ENCODE peak calls at places on chromosome 7, in seven cellular contexts. M, H, C, W, G, O and F are unnamed samples.

GRCh38 chr7:491958-492713 is 27.5 kb downstream of the PDGFA start:
- DNase-seq in M (no peak), H (no peak), C (no peak), W (no peak), G (no peak), O (no peak), F (no peak)

GRCh38 chr7:98944386-98944785 is 66.1 kb downstream of the TRRAP start:
- DNase-seq in M (no peak), H (no peak), C (no peak), W (no peak), G (no peak), O (no peak), F (no peak)

GRCh38 chr7:24930856-24931255 is 49.1 kb downstream of the OSBPL3 start:
- DNase-seq in M (no peak), H (no peak), C (no peak), W (no peak), G (no peak), O (no peak), F (no peak)

GRCh38 chr7:2101630-2102374 is 130.9 kb downstream of the MAD1L1 start:
- DNase-seq in M (no peak), H (no peak), C (no peak), W (no peak), G (no peak), O (no peak), F (no peak)

GRCh38 chr7:39554583-39555140 is 11.5 kb upstream of the YAE1 start:
- DNase-seq in M (no peak), H (no peak), C (no peak), W (no peak), G (peak), O (peak), F (no peak)

GRCh38 chr7:100951888-100952560 is 2.7 kb downstream of the MUC3A start:
- DNase-seq in M (no peak), H (no peak), C (no peak), W (no peak), G (no peak), O (no peak), F (no peak)

GRCh38 chr7:86667732-86668131 is 24.0 kb downstream of the GRM3 start:
- DNase-seq in M (no peak), H (no peak), C (no peak), W (peak), G (no peak), O (no peak), F (no peak)

GRCh38 chr7:4805979-4806290 is 30.5 kb downstream of the AP5Z1 start:
- DNase-seq in M (no peak), H (no peak), C (no peak), W (no peak), G (no peak), O (no peak), F (no peak)

GRCh38 chr7:121385800-121386179 is 10.3 kb downstream of the FAM3C start:
- DNase-seq in M (no peak), H (no peak), C (no peak), W (peak), G (no peak), O (no peak), F (no peak)

GRCh38 chr7:121003986-121004685 is 15.6 kb downstream of the CPED1 start:
- DNase-seq in M (no peak), H (no peak), C (peak), W (no peak), G (no peak), O (no peak), F (no peak)

GRCh38 chr7:131945313-131945831 is 388.9 kb upstream of the PODXL start:
- DNase-seq in M (no peak), H (peak), C (peak), W (peak), G (peak), O (peak), F (peak)

GRCh38 chr7:34357068-34357467 is 300.9 kb upstream of the NPSR1 start:
- DNase-seq in M (no peak), H (no peak), C (no peak), W (no peak), G (no peak), O (peak), F (no peak)

GRCh38 chr7:70215491-70215890 is 617.2 kb downstream of the AUTS2 start:
- DNase-seq in M (no peak), H (no peak), C (no peak), W (no peak), G (peak), O (peak), F (no peak)

GRCh38 chr7:27242580-27243339 is at the start of gene EVX1:
- DNase-seq in M (no peak), H (peak), C (no peak), W (no peak), G (no peak), O (no peak), F (peak)

DNA sequence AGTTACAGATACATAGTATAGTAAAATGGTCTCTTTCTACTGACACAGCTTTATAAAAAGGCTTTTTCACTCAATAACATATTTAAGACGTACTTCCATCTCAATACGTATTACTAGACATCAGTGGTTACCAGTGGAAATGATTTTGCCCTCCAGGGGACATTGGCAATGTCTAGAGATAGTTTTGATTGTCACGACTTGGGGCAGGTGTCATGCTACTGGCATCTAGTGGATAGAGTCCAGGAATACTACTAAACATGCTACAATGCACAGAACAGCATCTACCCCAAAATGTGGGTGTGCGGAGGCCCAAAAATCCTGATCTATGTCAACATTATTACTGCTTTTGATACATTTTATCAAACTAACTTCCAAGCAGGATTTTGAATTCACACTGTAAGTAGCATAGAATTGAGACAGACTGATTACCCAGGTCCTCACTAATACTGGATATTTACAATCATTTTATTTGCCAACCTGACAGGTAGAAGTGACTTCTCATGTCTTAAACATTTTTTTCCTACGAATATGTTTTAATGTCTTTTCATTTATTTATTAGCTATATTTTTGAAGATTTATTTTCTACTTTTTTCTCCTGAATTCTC is 53.8 kb downstream of the HGF start:
- DNase-seq in M (no peak), H (no peak), C (no peak), W (peak), G (peak), O (peak), F (no peak)
- TF ChIP-seq CTCF in M (no peak), H (no peak), C (peak), W (peak), G (peak), O (peak), F (no peak)

GRCh38 chr7:91046322-91047088 is 217.7 kb upstream of the FZD1 start:
- DNase-seq in M (no peak), H (no peak), C (no peak), W (no peak), G (peak), O (peak), F (no peak)
- TF ChIP-seq CTCF in M (no peak), H (no peak), C (peak), W (peak), G (peak), O (peak), F (no peak)

GRCh38 chr7:16609842-16610450 is 35.6 kb downstream of the ANKMY2 start:
- DNase-seq in M (no peak), H (no peak), C (no peak), W (no peak), G (no peak), O (no peak), F (no peak)

GRCh38 chr7:16606704-16607103 is 38.9 kb downstream of the ANKMY2 start:
- DNase-seq in M (no peak), H (no peak), C (no peak), W (no peak), G (no peak), O (no peak), F (no peak)

GRCh38 chr7:16599860-16600259 is 45.7 kb downstream of the ANKMY2 start:
- DNase-seq in M (no peak), H (no peak), C (no peak), W (no peak), G (no peak), O (no peak), F (no peak)

GRCh38 chr7:16603633-16604032 is 41.9 kb downstream of the ANKMY2 start:
- DNase-seq in M (no peak), H (no peak), C (no peak), W (no peak), G (no peak), O (no peak), F (no peak)

DNA sequence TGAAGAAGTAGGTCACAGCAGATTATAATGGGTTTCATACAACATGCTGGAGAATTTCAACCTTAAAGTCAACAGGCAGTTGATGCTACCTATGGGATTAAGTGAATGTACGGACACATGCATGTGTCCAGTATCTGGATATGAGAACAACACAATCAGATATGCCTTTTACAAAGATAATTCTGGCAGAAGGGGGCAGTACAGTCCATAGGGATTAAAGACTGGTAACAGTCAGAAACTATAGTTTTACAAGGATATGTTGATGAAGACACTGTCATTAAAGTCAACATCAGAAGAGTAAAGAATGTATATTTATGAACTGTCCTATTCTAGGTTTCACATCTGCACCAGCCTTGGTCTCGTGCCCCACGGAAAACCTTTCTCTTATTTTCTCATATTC is 41.5 kb downstream of the ANKMY2 start:
- DNase-seq in M (no peak), H (no peak), C (no peak), W (no peak), G (peak), O (no peak), F (no peak)
- TF ChIP-seq CTCF in M (no peak), H (peak), C (peak), W (no peak), G (peak), O (peak), F (no peak)

GRCh38 chr7:152956006-152956405 is 196.5 kb downstream of the ACTR3B start:
- DNase-seq in M (no peak), H (no peak), C (no peak), W (no peak), G (no peak), O (no peak), F (no peak)
- TF ChIP-seq CTCF in M (no peak), H (no peak), C (no peak), W (no peak), G (no peak), O (no peak), F (no peak)

GRCh38 chr7:45980181-45980905 is 59.3 kb upstream of the IGFBP3 start:
- DNase-seq in M (no peak), H (no peak), C (no peak), W (no peak), G (peak), O (peak), F (no peak)
- TF ChIP-seq CTCF in M (no peak), H (no peak), C (no peak), W (no peak), G (no peak), O (no peak), F (no peak)

GRCh38 chr7:7352845-7353244 is 170.5 kb downstream of the C1GALT1 start:
- DNase-seq in M (no peak), H (no peak), C (no peak), W (no peak), G (no peak), O (no peak), F (no peak)
- TF ChIP-seq CTCF in M (no peak), H (no peak), C (no peak), W (no peak), G (no peak), O (no peak), F (no peak)

DNA sequence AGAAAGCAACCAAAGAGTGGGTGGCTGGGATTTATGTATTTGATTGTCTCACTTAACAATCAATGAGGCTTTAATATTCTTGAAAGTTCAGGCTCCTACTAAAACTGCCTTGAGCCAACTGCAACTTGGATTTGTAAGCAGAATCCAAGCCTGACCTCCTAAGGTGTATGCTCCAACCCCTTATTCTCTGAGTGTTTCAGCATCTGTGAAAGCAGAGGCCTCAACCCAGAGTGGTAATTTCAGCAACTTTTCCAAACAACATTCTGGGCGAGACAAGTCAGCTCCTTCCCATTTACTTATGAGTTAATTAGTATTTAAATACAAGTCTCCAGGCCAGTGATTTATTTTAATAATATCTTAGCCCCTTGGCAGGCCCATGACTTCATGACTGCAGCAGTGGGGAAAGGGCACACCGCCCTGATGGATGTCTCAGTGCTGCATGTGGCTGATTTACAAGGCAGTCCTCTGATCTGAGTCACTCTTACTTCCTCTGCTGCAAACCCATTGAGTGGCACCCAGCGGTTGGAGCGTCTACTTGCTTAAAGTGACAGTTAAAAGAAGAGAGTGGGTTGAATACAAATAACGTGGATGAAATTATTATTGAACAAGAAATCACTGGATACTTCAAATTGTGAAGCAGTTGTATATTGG is 209.1 kb downstream of the TRIL start:
- DNase-seq in M (no peak), H (no peak), C (no peak), W (no peak), G (peak), O (peak), F (peak)
- TF ChIP-seq CTCF in M (no peak), H (no peak), C (no peak), W (no peak), G (peak), O (no peak), F (no peak)

GRCh38 chr7:30027065-30027456 is 559 bp upstream of the FKBP14 start:
- DNase-seq in M (no peak), H (no peak), C (no peak), W (no peak), G (no peak), O (peak), F (no peak)

GRCh38 chr7:30029696-30030095 is 1.5 kb downstream of the PLEKHA8 start:
- DNase-seq in M (no peak), H (no peak), C (no peak), W (no peak), G (no peak), O (peak), F (no peak)

GRCh38 chr7:30027915-30028748 is at the start of gene PLEKHA8:
- DNase-seq in M (peak), H (peak), C (peak), W (peak), G (peak), O (peak), F (peak)

GRCh38 chr7:30026229-30027064 is at the start of gene FKBP14:
- DNase-seq in M (peak), H (peak), C (peak), W (peak), G (peak), O (peak), F (peak)

GRCh38 chr7:30028749-30029635 is 780 bp downstream of the PLEKHA8 start:
- DNase-seq in M (peak), H (peak), C (peak), W (peak), G (peak), O (peak), F (no peak)
- TF ChIP-seq CTCF in M (peak), H (no peak), C (no peak), W (peak), G (peak), O (peak), F (no peak)